ENCODE peak calls at places on chromosomes 4 and X, in four cellular contexts. W is transverse colon, G is lung, Z is sigmoid colon. Q is an unnamed sample.

GRCh38 chrX:34300871-34301270 is 168.8 kb upstream of the FAM47A start:
- DNase-seq in W (no peak), G (no peak), Z (no peak), Q (peak; percentile 0)

GRCh38 chr4:111127842-111128241 is 505.0 kb upstream of the PITX2 start:
- DNase-seq in G (no peak), Z (no peak), W (no peak), Q (no peak)

GRCh38 chr4:13056630-13057187 is 427.4 kb downstream of the RAB28 start:
- DNase-seq in W (no peak), G (no peak), Z (no peak), Q (no peak)

GRCh38 chr4:5785806-5786680 is 75.0 kb downstream of the EVC start:
- DNase-seq in W (no peak), G (no peak), Z (peak; percentile 53), Q (no peak)

GRCh38 chr4:120446051-120446567 is 379.5 kb upstream of the MAD2L1 start:
- DNase-seq in Z (no peak), W (no peak), G (no peak), Q (peak; percentile 1)

GRCh38 chr4:183600189-183600685 is 58.7 kb downstream of the RWDD4 start:
- DNase-seq in Z (no peak), G (no peak), W (no peak), Q (no peak)

GRCh38 chr4:25098964-25099843 is 61.0 kb downstream of the SEPSECS start:
- DNase-seq in Z (no peak), G (no peak), W (peak; percentile 70), Q (peak; percentile 35)

GRCh38 chrX:17459008-17459407 is 84.0 kb downstream of the NHS start:
- DNase-seq in W (no peak), Z (peak; percentile 77), G (peak; percentile 39), Q (no peak)

GRCh38 chr4:46491455-46491854 is 101.5 kb upstream of the GABRA2 start:
- DNase-seq in Z (no peak), G (no peak), W (no peak), Q (no peak)

GRCh38 chr4:121562833-121563232 is 133.9 kb downstream of the ANXA5 start:
- DNase-seq in Z (no peak), W (no peak), G (no peak), Q (no peak)

GRCh38 chr4:15314974-15315373 is 112.9 kb upstream of the C1QTNF7 start:
- DNase-seq in G (no peak), W (no peak), Z (no peak), Q (no peak)

GRCh38 chr4:55340246-55340645 is 5.8 kb upstream of the SRD5A3 start:
- DNase-seq in Z (no peak), W (no peak), G (peak; percentile 1), Q (no peak)

GRCh38 chrX:141278306-141278705 is 36.0 kb upstream of the SPANXC start:
- DNase-seq in W (no peak), Z (no peak), G (no peak), Q (no peak)

GRCh38 chr4:179582164-179582563 is 2139.9 kb upstream of the AGA start:
- DNase-seq in G (no peak), W (no peak), Z (no peak), Q (no peak)

GRCh38 chr4:159070742-159071141 is 32.1 kb upstream of the RAPGEF2 start:
- DNase-seq in G (no peak), W (no peak), Z (no peak), Q (no peak)

GRCh38 chrX:5431823-5432222 is 796.8 kb downstream of the NLGN4X start:
- DNase-seq in Z (no peak), W (no peak), G (no peak), Q (no peak)

GRCh38 chrX:38206036-38206435 is 14.6 kb downstream of the SRPX start:
- DNase-seq in G (no peak), W (no peak), Z (no peak), Q (no peak)

GRCh38 chr4:70838400-70838971 is 1.2 kb downstream of the GRSF1 start:
- DNase-seq in W (no peak), Z (no peak), G (no peak), Q (peak; percentile 18)

GRCh38 chrX:129706395-129707072 is 32.2 kb upstream of the XPNPEP2 start:
- DNase-seq in Z (no peak), W (no peak), G (no peak), Q (no peak)

GRCh38 chr4:78039678-78040077 is 17.4 kb upstream of the FRAS1 start:
- DNase-seq in Z (no peak), W (no peak), G (no peak), Q (no peak)

GRCh38 chr4:128163177-128164117 is 102.3 kb downstream of the LARP1B start:
- DNase-seq in Z (no peak), G (no peak), W (no peak), Q (no peak)

GRCh38 chr4:22463179-22463578 is 52.7 kb downstream of the ADGRA3 start:
- DNase-seq in G (no peak), W (no peak), Z (no peak), Q (no peak)

GRCh38 chr4:152408514-152409327 is 127.2 kb downstream of the FBXW7 start:
- DNase-seq in Z (no peak), G (no peak), W (no peak), Q (peak; percentile 52)

GRCh38 chrX:150934453-150934852 is 36.0 kb upstream of the CD99L2 start:
- DNase-seq in Z (peak; percentile 71), W (peak; percentile 16), G (no peak), Q (no peak)

GRCh38 chrX:12988797-12989196 is 13.9 kb downstream of the TMSB4X start:
- DNase-seq in W (no peak), G (peak; percentile 68), Z (no peak), Q (peak; percentile 71)

GRCh38 chr4:153296424-153296823 is 48.1 kb upstream of the MND1 start:
- DNase-seq in W (peak; percentile 23), G (no peak), Z (peak; percentile 74), Q (no peak)

GRCh38 chr4:123397276-123398150 is 918 bp downstream of the SPRY1 start:
- DNase-seq in W (peak; percentile 64), G (peak; percentile 47), Z (peak; percentile 78), Q (peak; percentile 64)

GRCh38 chrX:3609800-3610199 is 103.6 kb downstream of the PRKX start:
- DNase-seq in Z (no peak), G (no peak), W (no peak), Q (no peak)

GRCh38 chr4:41483771-41484170 is 54.2 kb upstream of the LIMCH1 start:
- DNase-seq in G (no peak), Z (no peak), W (no peak), Q (no peak)
- H3K27me3 ChIP-seq in G (no peaks in the 10 kb centered on the region), Z (no peaks in the 10 kb centered on the region), W (no peaks in the 10 kb centered on the region), Q (no peaks in the 10 kb centered on the region)

GRCh38 chr4:156971623-156972369 is at the start of gene PDGFC:
- DNase-seq in G (peak; percentile 80), W (peak; percentile 67), Z (peak; percentile 91), Q (peak; percentile 54)

GRCh38 chr4:156971168-156971601 is 414 bp downstream of the PDGFC start:
- DNase-seq in G (peak; percentile 29), Z (peak; percentile 67), W (peak; percentile 21), Q (no peak)

GRCh38 chr4:156969136-156969535 is 2.5 kb downstream of the PDGFC start:
- DNase-seq in W (no peak), Z (no peak), G (no peak), Q (peak; percentile 57)

GRCh38 chr4:156970501-156971167 is 965 bp downstream of the PDGFC start:
- DNase-seq in G (peak; percentile 69), Z (peak; percentile 87), W (peak; percentile 61), Q (peak; percentile 66)

GRCh38 chr4:156968479-156968984 is 3.1 kb downstream of the PDGFC start:
- DNase-seq in G (peak; percentile 71), Z (peak; percentile 82), W (peak; percentile 70), Q (peak; percentile 66)
- H3K4me3 ChIP-seq in G (no peak overlapping the region), Z (peak overlapping the region; percentile 4), W (peak overlapping the region; percentile 70), Q (no peak overlapping the region)

DNA sequence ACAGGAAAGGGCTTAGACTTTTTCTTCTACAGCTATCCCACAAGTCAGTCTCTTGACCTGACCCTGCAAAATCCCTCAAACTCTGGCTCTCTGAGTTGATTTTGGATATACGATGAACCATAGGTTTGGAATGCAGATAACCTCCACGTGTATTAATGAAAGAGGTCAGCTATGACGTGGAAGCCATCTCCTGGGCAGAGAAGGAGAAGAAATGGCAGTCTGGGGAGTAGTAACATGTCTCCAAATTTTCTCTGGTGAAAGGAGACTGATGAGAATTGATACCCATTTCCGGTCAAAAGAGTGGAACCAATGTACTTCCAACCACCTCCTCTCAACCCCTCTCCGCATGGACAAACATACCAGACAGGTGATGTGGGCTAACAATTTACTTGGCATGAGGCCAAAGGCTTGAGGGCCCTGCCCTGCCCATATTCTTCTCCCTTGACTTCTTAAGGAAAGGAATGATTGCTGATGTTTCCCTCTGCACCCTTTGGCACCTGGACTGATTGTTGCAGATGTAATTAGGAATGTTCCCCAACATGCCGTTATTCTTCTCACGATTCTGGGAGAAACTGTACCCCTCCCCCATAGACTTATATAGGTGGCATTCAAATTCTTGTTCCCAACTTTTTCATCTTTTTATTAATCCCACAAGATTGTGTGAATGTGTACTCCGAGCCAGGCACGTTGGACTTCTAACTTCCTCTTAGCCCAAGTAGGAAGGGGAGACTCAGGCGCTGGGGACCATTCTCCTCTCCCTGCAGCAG is 580 bp upstream of the PLS3 start:
- DNase-seq in G (peak; percentile 67), Z (no peak), W (no peak), Q (peak; percentile 29)
- H3K27me3 ChIP-seq in G (peaks cover 4% of the 10 kb centered on the region), Z (no peaks in the 10 kb centered on the region), W (no peaks in the 10 kb centered on the region), Q (no peaks in the 10 kb centered on the region)

GRCh38 chrX:41449138-41449537 is 2.0 kb downstream of the NYX start:
- DNase-seq in Z (no peak), W (no peak), G (no peak), Q (no peak)

GRCh38 chrX:41452972-41453371 is 5.8 kb downstream of the NYX start:
- DNase-seq in Z (no peak), G (no peak), W (no peak), Q (no peak)

GRCh38 chrX:41447897-41448296 is 754 bp downstream of the NYX start:
- DNase-seq in Z (no peak), W (no peak), G (no peak), Q (no peak)

GRCh38 chrX:41452565-41452964 is 5.4 kb downstream of the NYX start:
- DNase-seq in G (no peak), Z (no peak), W (no peak), Q (no peak)

GRCh38 chrX:41449615-41450014 is 2.5 kb downstream of the NYX start:
- DNase-seq in G (no peak), W (no peak), Z (no peak), Q (no peak)
- H3K4me3 ChIP-seq in G (no peak overlapping the region), W (no peak overlapping the region), Z (no peak overlapping the region), Q (no peak overlapping the region)

DNA sequence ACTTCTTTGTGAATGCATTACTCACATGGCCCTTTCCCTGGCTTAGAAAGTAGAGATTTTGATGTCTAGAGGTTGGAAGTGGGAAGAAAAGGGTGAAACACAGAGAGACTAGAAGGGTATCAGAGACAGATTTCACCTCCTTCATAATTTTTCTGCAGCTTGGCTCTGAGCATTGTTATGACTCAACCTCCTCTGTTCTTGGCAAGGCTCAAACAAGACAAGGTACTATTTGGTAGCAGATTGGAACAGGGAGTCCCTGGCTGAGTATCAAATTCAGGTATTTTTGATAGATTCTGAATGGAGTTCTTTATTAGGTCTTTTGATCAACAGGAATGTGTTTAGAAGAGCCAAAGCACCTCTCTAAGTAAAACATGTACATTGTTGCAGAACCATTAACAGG is 146.3 kb upstream of the CHRDL1 start:
- DNase-seq in G (no peak), Z (no peak), W (no peak), Q (no peak)
- H3K27me3 ChIP-seq in G (peaks cover 2% of the 10 kb centered on the region), Z (no peaks in the 10 kb centered on the region), W (peaks cover 3% of the 10 kb centered on the region), Q (no peaks in the 10 kb centered on the region)